ENCODE peak calls at places on chromosomes 11 and 22, in eight cellular contexts. X is mesendoderm, L is ELR, K is NCI-H446, T is fibroblast of mammary gland, R is AG08395, H is CD14-positive monocyte, V is A549. J is an unnamed sample.

GRCh38 chr11:69659591-69659990 is 15.6 kb downstream of the LTO1 start:
- DNase-seq in X (no peak), L (no peak), K (no peak), T (no peak), R (no peak), H (no peak), V (no peak), J (no peak)

GRCh38 chr22:27627444-27627833 is 174.1 kb downstream of the MN1 start:
- DNase-seq in X (peak), L (peak), K (no peak), T (peak), R (no peak), H (no peak), V (no peak), J (no peak)

GRCh38 chr11:62792193-62792575 is 378 bp upstream of the TMEM223 start:
- DNase-seq in X (peak), L (no peak), K (peak), T (no peak), R (no peak), H (no peak), V (no peak), J (peak)

GRCh38 chr11:4191031-4191571 is 96.5 kb downstream of the RRM1 start:
- DNase-seq in X (no peak), L (no peak), K (peak), T (no peak), R (no peak), H (no peak), V (no peak), J (no peak)

GRCh38 chr22:17754233-17754925 is 19.9 kb downstream of the BID start:
- DNase-seq in X (peak), L (peak), K (no peak), T (no peak), R (no peak), H (no peak), V (no peak), J (no peak)

GRCh38 chr11:86460461-86461404 is 86.0 kb downstream of the CCDC81 start:
- DNase-seq in X (peak), L (peak), K (no peak), T (peak), R (no peak), H (no peak), V (no peak), J (no peak)

GRCh38 chr11:67406420-67406968 is 2.6 kb downstream of the TBC1D10C start:
- DNase-seq in X (no peak), L (no peak), K (no peak), T (no peak), R (no peak), H (no peak), V (no peak), J (no peak)

GRCh38 chr11:64148917-64149617 is 16.8 kb downstream of the MACROD1 start:
- DNase-seq in X (no peak), L (no peak), K (peak), T (no peak), R (no peak), H (no peak), V (no peak), J (no peak)

GRCh38 chr22:35578836-35579575 is 38.1 kb downstream of the MB start:
- DNase-seq in X (no peak), L (no peak), K (no peak), T (no peak), R (no peak), H (no peak), V (no peak), J (no peak)

GRCh38 chr22:38570841-38571364 is 920 bp upstream of the DMC1 start:
- DNase-seq in X (no peak), L (peak), K (peak), T (peak), R (peak), H (no peak), V (peak), J (peak)

GRCh38 chr22:27576815-27577564 is 224.6 kb downstream of the MN1 start:
- DNase-seq in X (no peak), L (no peak), K (no peak), T (no peak), R (no peak), H (no peak), V (no peak), J (peak)

J was measured in islet precursor cell.